ENCODE peak calls at places on chromosomes 11 and 22, in nine cellular contexts. One of them, this sample, is unnamed.
A peak's percentile ranks its signal among the peaks of the same experiment; 100 is the strongest.

GRCh38 chr11:121575250-121575962 is 122.6 kb upstream of the SORL1-AS1 start:
- DNase-seq in lower lobe of right lung: peak; percentile 89
- DNase-seq in GM04504: no peak
- DNase-seq in chondrocyte: no peak
- DNase-seq in stimulated activated CD4-positive, alpha-beta T cell treated with anti-CD3 and anti-CD28 coated beads, Interleukin-4, amount 100 ng/mL, for 48 hours: no peak
- DNase-seq in kidney epithelial cell: no peak
- DNase-seq in upper lobe of right lung: peak; percentile 89
- DNase-seq in OCI-LY7: no peak
- DNase-seq in activated T-cell treated with anti-CD3 and anti-CD28 coated beads for 1 hour: no peak
- DNase-seq in this sample: no peak

GRCh38 chr11:64288353-64288750 is 2.7 kb downstream of the GPR137 start:
- DNase-seq in OCI-LY7: no peak
- DNase-seq in chondrocyte: no peak
- DNase-seq in lower lobe of right lung: no peak
- DNase-seq in GM04504: no peak
- DNase-seq in kidney epithelial cell: no peak
- DNase-seq in upper lobe of right lung: no peak
- DNase-seq in activated T-cell treated with anti-CD3 and anti-CD28 coated beads for 1 hour: no peak
- DNase-seq in stimulated activated CD4-positive, alpha-beta T cell treated with anti-CD3 and anti-CD28 coated beads, Interleukin-4, amount 100 ng/mL, for 48 hours: no peak
- DNase-seq in this sample: no peak

GRCh38 chr11:85118151-85118550 is 509.0 kb downstream of the DLG2 start:
- DNase-seq in activated T-cell treated with anti-CD3 and anti-CD28 coated beads for 1 hour: no peak
- DNase-seq in lower lobe of right lung: no peak
- DNase-seq in chondrocyte: no peak
- DNase-seq in OCI-LY7: no peak
- DNase-seq in GM04504: no peak
- DNase-seq in kidney epithelial cell: no peak
- DNase-seq in stimulated activated CD4-positive, alpha-beta T cell treated with anti-CD3 and anti-CD28 coated beads, Interleukin-4, amount 100 ng/mL, for 48 hours: no peak
- DNase-seq in upper lobe of right lung: no peak
- DNase-seq in this sample: no peak

GRCh38 chr11:126328001-126328390 is 24.1 kb downstream of the DCPS start:
- DNase-seq in stimulated activated CD4-positive, alpha-beta T cell treated with anti-CD3 and anti-CD28 coated beads, Interleukin-4, amount 100 ng/mL, for 48 hours: no peak
- DNase-seq in upper lobe of right lung: peak; percentile 53
- DNase-seq in GM04504: no peak
- DNase-seq in OCI-LY7: no peak
- DNase-seq in activated T-cell treated with anti-CD3 and anti-CD28 coated beads for 1 hour: no peak
- DNase-seq in lower lobe of right lung: no peak
- DNase-seq in chondrocyte: peak; percentile 93
- DNase-seq in kidney epithelial cell: no peak
- DNase-seq in this sample: no peak

GRCh38 chr22:41927813-41928212 is 1.2 kb upstream of the TNFRSF13C start:
- DNase-seq in upper lobe of right lung: no peak
- DNase-seq in lower lobe of right lung: no peak
- DNase-seq in GM04504: no peak
- DNase-seq in OCI-LY7: peak; percentile 39
- DNase-seq in activated T-cell treated with anti-CD3 and anti-CD28 coated beads for 1 hour: no peak
- DNase-seq in stimulated activated CD4-positive, alpha-beta T cell treated with anti-CD3 and anti-CD28 coated beads, Interleukin-4, amount 100 ng/mL, for 48 hours: no peak
- DNase-seq in kidney epithelial cell: no peak
- DNase-seq in chondrocyte: no peak
- DNase-seq in this sample: no peak

GRCh38 chr11:117074122-117074521 is 24.1 kb downstream of the SIK3 start:
- DNase-seq in OCI-LY7: no peak
- DNase-seq in GM04504: no peak
- DNase-seq in activated T-cell treated with anti-CD3 and anti-CD28 coated beads for 1 hour: no peak
- DNase-seq in stimulated activated CD4-positive, alpha-beta T cell treated with anti-CD3 and anti-CD28 coated beads, Interleukin-4, amount 100 ng/mL, for 48 hours: no peak
- DNase-seq in chondrocyte: no peak
- DNase-seq in kidney epithelial cell: no peak
- DNase-seq in lower lobe of right lung: no peak
- DNase-seq in upper lobe of right lung: no peak
- DNase-seq in this sample: no peak

GRCh38 chr11:28526406-28526751 is 418.2 kb downstream of the METTL15 start:
- DNase-seq in chondrocyte: no peak
- DNase-seq in OCI-LY7: peak; percentile 1
- DNase-seq in GM04504: no peak
- DNase-seq in stimulated activated CD4-positive, alpha-beta T cell treated with anti-CD3 and anti-CD28 coated beads, Interleukin-4, amount 100 ng/mL, for 48 hours: no peak
- DNase-seq in kidney epithelial cell: no peak
- DNase-seq in upper lobe of right lung: no peak
- DNase-seq in activated T-cell treated with anti-CD3 and anti-CD28 coated beads for 1 hour: no peak
- DNase-seq in lower lobe of right lung: no peak
- DNase-seq in this sample: no peak

GRCh38 chr11:43927925-43928707 is 14.3 kb upstream of the C11orf96 start:
- DNase-seq in kidney epithelial cell: no peak
- DNase-seq in activated T-cell treated with anti-CD3 and anti-CD28 coated beads for 1 hour: no peak
- DNase-seq in lower lobe of right lung: no peak
- DNase-seq in chondrocyte: no peak
- DNase-seq in OCI-LY7: no peak
- DNase-seq in stimulated activated CD4-positive, alpha-beta T cell treated with anti-CD3 and anti-CD28 coated beads, Interleukin-4, amount 100 ng/mL, for 48 hours: no peak
- DNase-seq in GM04504: no peak
- DNase-seq in upper lobe of right lung: no peak
- DNase-seq in this sample: no peak

GRCh38 chr11:74689666-74690065 is 41.6 kb downstream of the CHRDL2 start:
- DNase-seq in chondrocyte: no peak
- DNase-seq in OCI-LY7: no peak
- DNase-seq in GM04504: no peak
- DNase-seq in activated T-cell treated with anti-CD3 and anti-CD28 coated beads for 1 hour: no peak
- DNase-seq in upper lobe of right lung: no peak
- DNase-seq in stimulated activated CD4-positive, alpha-beta T cell treated with anti-CD3 and anti-CD28 coated beads, Interleukin-4, amount 100 ng/mL, for 48 hours: no peak
- DNase-seq in kidney epithelial cell: no peak
- DNase-seq in lower lobe of right lung: no peak
- DNase-seq in this sample: no peak

GRCh38 chr11:544817-545166 is 7.5 kb downstream of the LRRC56 start:
- DNase-seq in stimulated activated CD4-positive, alpha-beta T cell treated with anti-CD3 and anti-CD28 coated beads, Interleukin-4, amount 100 ng/mL, for 48 hours: no peak
- DNase-seq in GM04504: no peak
- DNase-seq in lower lobe of right lung: no peak
- DNase-seq in activated T-cell treated with anti-CD3 and anti-CD28 coated beads for 1 hour: no peak
- DNase-seq in chondrocyte: no peak
- DNase-seq in OCI-LY7: no peak
- DNase-seq in upper lobe of right lung: no peak
- DNase-seq in kidney epithelial cell: no peak
- DNase-seq in this sample: no peak

GRCh38 chr11:61106296-61106695 is 4.0 kb downstream of the CD5 start:
- DNase-seq in upper lobe of right lung: peak; percentile 60
- DNase-seq in activated T-cell treated with anti-CD3 and anti-CD28 coated beads for 1 hour: no peak
- DNase-seq in chondrocyte: peak; percentile 81
- DNase-seq in kidney epithelial cell: no peak
- DNase-seq in OCI-LY7: no peak
- DNase-seq in lower lobe of right lung: no peak
- DNase-seq in stimulated activated CD4-positive, alpha-beta T cell treated with anti-CD3 and anti-CD28 coated beads, Interleukin-4, amount 100 ng/mL, for 48 hours: no peak
- DNase-seq in GM04504: no peak
- DNase-seq in this sample: no peak

GRCh38 chr11:19432370-19433163 is 191.8 kb upstream of the E2F8 start:
- DNase-seq in stimulated activated CD4-positive, alpha-beta T cell treated with anti-CD3 and anti-CD28 coated beads, Interleukin-4, amount 100 ng/mL, for 48 hours: no peak
- DNase-seq in chondrocyte: no peak
- DNase-seq in OCI-LY7: peak; percentile 77
- DNase-seq in kidney epithelial cell: no peak
- DNase-seq in GM04504: peak; percentile 79
- DNase-seq in lower lobe of right lung: no peak
- DNase-seq in activated T-cell treated with anti-CD3 and anti-CD28 coated beads for 1 hour: no peak
- DNase-seq in upper lobe of right lung: no peak
- DNase-seq in this sample: no peak

GRCh38 chr11:121067912-121068652 is 33.0 kb upstream of the TECTA start:
- DNase-seq in activated T-cell treated with anti-CD3 and anti-CD28 coated beads for 1 hour: no peak
- DNase-seq in stimulated activated CD4-positive, alpha-beta T cell treated with anti-CD3 and anti-CD28 coated beads, Interleukin-4, amount 100 ng/mL, for 48 hours: no peak
- DNase-seq in upper lobe of right lung: no peak
- DNase-seq in lower lobe of right lung: no peak
- DNase-seq in GM04504: no peak
- DNase-seq in chondrocyte: no peak
- DNase-seq in OCI-LY7: no peak
- DNase-seq in kidney epithelial cell: no peak
- DNase-seq in this sample: no peak

GRCh38 chr22:30582051-30582450 is 7.6 kb upstream of the GAL3ST1 start:
- DNase-seq in chondrocyte: no peak
- DNase-seq in GM04504: no peak
- DNase-seq in activated T-cell treated with anti-CD3 and anti-CD28 coated beads for 1 hour: no peak
- DNase-seq in kidney epithelial cell: no peak
- DNase-seq in stimulated activated CD4-positive, alpha-beta T cell treated with anti-CD3 and anti-CD28 coated beads, Interleukin-4, amount 100 ng/mL, for 48 hours: no peak
- DNase-seq in lower lobe of right lung: no peak
- DNase-seq in upper lobe of right lung: no peak
- DNase-seq in OCI-LY7: no peak
- DNase-seq in this sample: no peak

GRCh38 chr11:63903884-63904283 is 13.1 kb downstream of the RCOR2 start:
- DNase-seq in kidney epithelial cell: no peak
- DNase-seq in OCI-LY7: no peak
- DNase-seq in lower lobe of right lung: no peak
- DNase-seq in chondrocyte: no peak
- DNase-seq in upper lobe of right lung: no peak
- DNase-seq in GM04504: no peak
- DNase-seq in stimulated activated CD4-positive, alpha-beta T cell treated with anti-CD3 and anti-CD28 coated beads, Interleukin-4, amount 100 ng/mL, for 48 hours: no peak
- DNase-seq in activated T-cell treated with anti-CD3 and anti-CD28 coated beads for 1 hour: no peak
- DNase-seq in this sample: no peak

GRCh38 chr22:19554834-19555404 is 30.7 kb upstream of the CLDN5 start:
- DNase-seq in activated T-cell treated with anti-CD3 and anti-CD28 coated beads for 1 hour: no peak
- DNase-seq in chondrocyte: no peak
- DNase-seq in OCI-LY7: no peak
- DNase-seq in stimulated activated CD4-positive, alpha-beta T cell treated with anti-CD3 and anti-CD28 coated beads, Interleukin-4, amount 100 ng/mL, for 48 hours: no peak
- DNase-seq in kidney epithelial cell: no peak
- DNase-seq in GM04504: no peak
- DNase-seq in upper lobe of right lung: no peak
- DNase-seq in lower lobe of right lung: no peak
- DNase-seq in this sample: no peak

GRCh38 chr11:111586305-111586915 is 15.8 kb upstream of the SIK2 start:
- DNase-seq in GM04504: no peak
- DNase-seq in upper lobe of right lung: no peak
- DNase-seq in lower lobe of right lung: no peak
- DNase-seq in OCI-LY7: peak; percentile 78
- DNase-seq in stimulated activated CD4-positive, alpha-beta T cell treated with anti-CD3 and anti-CD28 coated beads, Interleukin-4, amount 100 ng/mL, for 48 hours: no peak
- DNase-seq in kidney epithelial cell: no peak
- DNase-seq in activated T-cell treated with anti-CD3 and anti-CD28 coated beads for 1 hour: peak; percentile 32
- DNase-seq in chondrocyte: no peak
- DNase-seq in this sample: no peak

GRCh38 chr11:90705661-90706060 is 482.8 kb upstream of the CHORDC1 start:
- DNase-seq in GM04504: no peak
- DNase-seq in chondrocyte: no peak
- DNase-seq in activated T-cell treated with anti-CD3 and anti-CD28 coated beads for 1 hour: no peak
- DNase-seq in OCI-LY7: no peak
- DNase-seq in upper lobe of right lung: no peak
- DNase-seq in kidney epithelial cell: no peak
- DNase-seq in stimulated activated CD4-positive, alpha-beta T cell treated with anti-CD3 and anti-CD28 coated beads, Interleukin-4, amount 100 ng/mL, for 48 hours: no peak
- DNase-seq in lower lobe of right lung: no peak
- DNase-seq in this sample: no peak

GRCh38 chr11:40203606-40204005 is 1255.8 kb downstream of the LRRC4C start:
- DNase-seq in GM04504: no peak
- DNase-seq in stimulated activated CD4-positive, alpha-beta T cell treated with anti-CD3 and anti-CD28 coated beads, Interleukin-4, amount 100 ng/mL, for 48 hours: no peak
- DNase-seq in OCI-LY7: no peak
- DNase-seq in activated T-cell treated with anti-CD3 and anti-CD28 coated beads for 1 hour: no peak
- DNase-seq in chondrocyte: no peak
- DNase-seq in lower lobe of right lung: no peak
- DNase-seq in upper lobe of right lung: no peak
- DNase-seq in kidney epithelial cell: no peak
- DNase-seq in this sample: no peak